ENCODE peak calls at places on chromosome 18, in five cellular contexts. O, Y, A, K and C are unnamed samples.
A peak's percentile ranks its signal among the peaks of the same experiment; 100 is the strongest.

GRCh38 chr18:73653836-73654235 is 493.8 kb downstream of the FBXO15 start:
- DNase-seq in K (no peak), O (no peak), Y (no peak), A (no peak), C (no peak)

GRCh38 chr18:74418023-74418422 is 39.1 kb downstream of the DIPK1C start:
- DNase-seq in A (no peak), Y (no peak), O (no peak), K (no peak), C (no peak)

GRCh38 chr18:22169011-22169888 is at the start of gene GATA6:
- DNase-seq in A (peak; percentile 98), O (no peak), Y (no peak), K (peak; percentile 76), C (no peak)

GRCh38 chr18:2612996-2613395 is 41.6 kb downstream of the NDC80 start:
- DNase-seq in K (no peak), O (no peak), Y (no peak), A (peak; percentile 40), C (no peak)

GRCh38 chr18:9421096-9421495 is 54.2 kb upstream of the RALBP1 start:
- DNase-seq in K (no peak), Y (peak; percentile 77), O (no peak), A (no peak), C (no peak)

GRCh38 chr18:40415224-40415791 is 1539.7 kb upstream of the PIK3C3 start:
- DNase-seq in A (no peak), O (no peak), K (no peak), Y (no peak), C (no peak)

GRCh38 chr18:36786686-36787085 is 42.1 kb downstream of the TPGS2 start:
- DNase-seq in O (no peak), A (peak; percentile 95), K (no peak), Y (no peak), C (no peak)

GRCh38 chr18:37253424-37254255 is 312.0 kb downstream of the CELF4 start:
- DNase-seq in K (peak; percentile 61), Y (no peak), O (no peak), A (no peak), C (no peak)

GRCh38 chr18:76432274-76432755 is 62.7 kb downstream of the ZNF516 start:
- DNase-seq in O (no peak), K (no peak), A (no peak), Y (no peak), C (peak; percentile 71)

GRCh38 chr18:77108001-77108692 is 24.4 kb downstream of the MBP start:
- DNase-seq in K (no peak), A (peak; percentile 93), Y (no peak), O (no peak), C (no peak)

GRCh38 chr18:32674491-32674890 is 98.3 kb downstream of the KLHL14 start:
- DNase-seq in K (peak; percentile 9), A (peak; percentile 15), Y (no peak), O (no peak), C (no peak)

GRCh38 chr18:25662247-25662646 is 310.3 kb upstream of the ZNF521 start:
- DNase-seq in A (peak; percentile 43), Y (no peak), K (no peak), O (no peak), C (no peak)

GRCh38 chr18:57969824-57970223 is 74.2 kb upstream of the NEDD4L start:
- DNase-seq in A (no peak), K (no peak), Y (no peak), O (no peak), C (no peak)

GRCh38 chr18:54127759-54128378 is 96.6 kb downstream of the MBD2 start:
- DNase-seq in Y (no peak), O (no peak), A (peak; percentile 80), K (peak; percentile 63), C (no peak)

GRCh38 chr18:73893879-73894278 is 253.8 kb downstream of the FBXO15 start:
- DNase-seq in O (no peak), A (no peak), Y (no peak), K (no peak), C (no peak)

GRCh38 chr18:35042389-35043066 is 1.3 kb downstream of the MAPRE2 start:
- DNase-seq in K (no peak), A (peak; percentile 44), Y (no peak), O (no peak), C (no peak)

GRCh38 chr18:9319333-9319732 is 15.2 kb upstream of the TWSG1 start:
- DNase-seq in K (no peak), O (no peak), Y (no peak), A (no peak), C (no peak)

GRCh38 chr18:59823611-59824195 is 76.1 kb upstream of the PMAIP1 start:
- DNase-seq in K (peak; percentile 82), Y (no peak), O (no peak), A (peak; percentile 90), C (no peak)

GRCh38 chr18:25248755-25249154 is 103.2 kb downstream of the ZNF521 start:
- DNase-seq in A (no peak), Y (no peak), O (no peak), K (no peak), C (no peak)

GRCh38 chr18:10041180-10041579 is 127.4 kb downstream of the VAPA start:
- DNase-seq in O (no peak), Y (peak; percentile 94), A (peak; percentile 71), K (no peak), C (no peak)

GRCh38 chr18:22609642-22610041 is 191.9 kb upstream of the CTAGE1 start:
- DNase-seq in K (no peak), O (no peak), A (peak; percentile 48), Y (no peak), C (no peak)

GRCh38 chr18:37266290-37266689 is 299.3 kb downstream of the CELF4 start:
- DNase-seq in Y (no peak), O (no peak), K (peak; percentile 62), A (no peak), C (no peak)

GRCh38 chr18:67104700-67105284 is 411.7 kb downstream of the DSEL start:
- DNase-seq in Y (no peak), O (no peak), A (peak; percentile 92), K (peak; percentile 77), C (no peak)

GRCh38 chr18:8424917-8425725 is 184.1 kb upstream of the RAB12 start:
- DNase-seq in Y (no peak), K (no peak), A (peak; percentile 27), O (no peak), C (no peak)

GRCh38 chr18:33282709-33283333 is 157.7 kb downstream of the CCDC178 start:
- DNase-seq in A (no peak), Y (no peak), K (no peak), O (no peak), C (peak; percentile 62)

GRCh38 chr18:35029103-35029502 is 12.1 kb upstream of the MAPRE2 start:
- DNase-seq in K (no peak), O (no peak), Y (no peak), A (peak; percentile 70), C (no peak)

GRCh38 chr18:10515456-10515855 is 10.4 kb upstream of the NAPG start:
- DNase-seq in K (no peak), Y (no peak), O (no peak), A (no peak), C (no peak)

GRCh38 chr18:25862881-25863600 is 227.4 kb downstream of the SS18 start:
- DNase-seq in O (no peak), K (no peak), A (no peak), Y (no peak), C (no peak)

GRCh38 chr18:31990823-31991222 is 27.8 kb upstream of the RNF125 start:
- DNase-seq in K (no peak), A (no peak), O (no peak), Y (no peak), C (no peak)

GRCh38 chr18:58161659-58162058 is 117.6 kb downstream of the NEDD4L start:
- DNase-seq in A (peak; percentile 50), Y (no peak), O (no peak), K (peak; percentile 17), C (no peak)

GRCh38 chr18:48621815-48622555 is 83.2 kb downstream of the CTIF start:
- DNase-seq in Y (no peak), O (no peak), K (no peak), A (no peak), C (no peak)
- TF ChIP-seq CTCF in Y (no peak), O (no peak), K (no peak), A (no peak), C (no peak)

GRCh38 chr18:52343138-52343537 is 3.1 kb downstream of the DCC start:
- DNase-seq in A (peak; percentile 49), O (no peak), K (no peak), Y (no peak), C (no peak)
- TF ChIP-seq CTCF in A (peak; percentile 46), O (no peak), K (no peak), Y (no peak), C (peak; percentile 8)

GRCh38 chr18:45722899-45723298 is 1.1 kb upstream of the SLC14A1 start:
- DNase-seq in Y (no peak), K (peak; percentile 90), A (peak; percentile 84), O (peak; percentile 46), C (no peak)
- TF ChIP-seq CTCF in Y (peak; percentile 53), K (peak; percentile 68), A (peak; percentile 93), O (peak; percentile 65), C (peak; percentile 90)

GRCh38 chr18:70075906-70076305 is 128.2 kb upstream of the CD226 start:
- DNase-seq in K (no peak), Y (no peak), A (peak; percentile 38), O (no peak), C (no peak)
- TF ChIP-seq CTCF in K (no peak), Y (no peak), A (peak; percentile 44), O (no peak), C (peak; percentile 51)

DNA sequence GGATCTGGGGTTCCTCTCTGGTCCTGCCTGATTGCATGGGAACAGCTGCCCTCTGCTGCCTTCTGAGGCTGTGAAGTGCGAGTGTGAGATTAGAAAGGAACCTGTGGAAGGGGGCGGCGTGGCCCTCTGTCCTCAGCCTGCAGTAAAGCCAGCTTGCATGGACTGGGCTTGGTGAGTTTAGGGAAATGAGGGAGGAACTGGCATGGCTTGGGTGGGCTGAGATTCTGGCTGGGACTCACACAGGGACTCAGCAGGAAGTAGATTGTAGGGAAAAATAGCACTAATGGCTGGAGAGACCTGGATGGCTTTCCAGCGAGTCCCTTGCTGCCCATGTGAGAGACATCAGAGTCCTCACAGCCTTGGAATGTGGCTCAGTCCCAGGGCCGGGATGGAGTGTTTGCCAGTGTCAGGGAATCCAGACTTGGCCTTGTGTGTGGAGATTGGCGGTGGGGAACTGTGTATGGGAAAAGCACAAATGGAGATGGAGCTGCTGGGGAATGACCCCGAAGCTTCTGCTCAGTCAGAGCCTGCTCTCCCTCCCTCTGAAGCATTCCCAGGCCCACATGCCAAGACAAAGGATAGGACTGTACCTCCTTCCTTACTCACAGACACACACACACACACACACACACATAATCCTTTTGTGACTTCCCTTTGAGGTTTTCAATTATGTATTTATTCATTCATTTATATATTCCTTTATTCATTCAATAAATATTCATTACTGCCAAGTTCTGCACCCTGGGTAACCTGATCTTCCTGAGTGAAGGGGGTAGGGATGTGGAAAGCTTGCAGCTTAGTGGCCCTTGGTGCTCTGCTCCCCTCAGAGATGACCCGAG is 115.4 kb downstream of the ACAA2 start:
- DNase-seq in K (no peak), Y (no peak), A (no peak), O (no peak), C (no peak)
- TF ChIP-seq CTCF in K (no peak), Y (no peak), A (no peak), O (no peak), C (no peak)